ENCODE peak calls at places on chromosomes 5 and 9, in six cellular contexts. N is naive thymus-derived CD8-positive, alpha-beta T cell; I is activated naive CD4-positive, alpha-beta T cell treated with Interleukin-2 at 50 U/mL for 16 hours; K is activated naive CD8-positive, alpha-beta T cell treated with anti-CD3 and anti-CD28 coated beads for 36 hours; Q is transverse colon; L is NCI-H510A treated with DMSO at 0.1 percent for 48 hours. H is an unnamed sample.
A peak's percentile ranks its signal among the peaks of the same experiment; 100 is the strongest.

GRCh38 chr9:134381671-134382505 is 55.6 kb downstream of the RXRA start:
- DNase-seq in K (peak; percentile 57), N (peak; percentile 40), I (peak; percentile 46), Q (peak; percentile 49), L (no peak), H (peak; percentile 68)

GRCh38 chr5:6319116-6319515 is 59.2 kb downstream of the MED10 start:
- DNase-seq in K (no peak), Q (no peak), I (no peak), L (no peak), N (no peak), H (no peak)

GRCh38 chr9:93731963-93732362 is 155.6 kb downstream of the PHF2 start:
- DNase-seq in I (no peak), K (no peak), N (no peak), L (no peak), Q (no peak), H (no peak)

GRCh38 chr9:120109242-120109641 is 470.7 kb downstream of the CDK5RAP2 start:
- DNase-seq in Q (no peak), I (no peak), N (no peak), L (peak; percentile 10), K (no peak), H (no peak)

GRCh38 chr5:142405814-142406395 is 81.1 kb upstream of the SPRY4 start:
- DNase-seq in Q (no peak), I (no peak), N (no peak), L (no peak), K (no peak), H (no peak)

GRCh38 chr5:80122599-80122998 is 87.5 kb downstream of the THBS4 start:
- DNase-seq in I (no peak), Q (no peak), N (no peak), K (no peak), L (no peak), H (no peak)

GRCh38 chr5:149135536-149136201 is 5.6 kb upstream of the ABLIM3 start:
- DNase-seq in K (no peak), L (no peak), I (no peak), N (no peak), Q (no peak), H (no peak)

GRCh38 chr9:109799792-109800191 is 19.8 kb downstream of the PALM2AKAP2 start:
- DNase-seq in Q (no peak), K (no peak), L (no peak), I (no peak), N (no peak), H (no peak)

GRCh38 chr5:69509212-69509611 is 16.6 kb downstream of the OCLN start:
- DNase-seq in N (no peak), Q (no peak), I (no peak), K (no peak), L (no peak), H (no peak)

GRCh38 chr5:10352404-10353240 is 873 bp upstream of the MARCHF6 start:
- DNase-seq in I (peak; percentile 59), L (peak; percentile 78), N (no peak), K (peak; percentile 33), Q (no peak), H (no peak)

GRCh38 chr5:39270172-39270848 is 50.9 kb upstream of the FYB1 start:
- DNase-seq in N (no peak), K (no peak), I (no peak), Q (no peak), L (no peak), H (peak; percentile 10)

GRCh38 chr5:31811210-31811609 is 172.3 kb downstream of the PDZD2 start:
- DNase-seq in L (no peak), N (no peak), K (no peak), Q (no peak), I (no peak), H (no peak)